ENCODE peak calls at places on chromosomes 12 and 14, in nine cellular contexts. R, Y, E, B, Q, C, D, L and I are unnamed samples.

GRCh38 chr14:100203962-100204834 is 34.7 kb upstream of the YY1 start:
- DNase-seq in Q (no peak), Y (no peak), E (no peak), D (peak; percentile 37), C (peak; percentile 47), B (no peak), R (no peak), L (no peak), I (no peak)

GRCh38 chr12:122850695-122851350 is 15.6 kb downstream of the HIP1R start:
- DNase-seq in D (no peak), Y (no peak), Q (no peak), B (no peak), C (no peak), E (no peak), R (no peak), L (no peak), I (no peak)

GRCh38 chr12:40063424-40063823 is 42.5 kb downstream of the SLC2A13 start:
- DNase-seq in Y (no peak), D (no peak), R (no peak), B (no peak), C (no peak), Q (no peak), E (peak; percentile 28), L (no peak), I (no peak)

GRCh38 chr12:26830783-26831601 is 2.0 kb downstream of the ITPR2 start:
- DNase-seq in B (no peak), L (no peak), Q (no peak), R (no peak), D (no peak), C (no peak), Y (peak; percentile 23), E (no peak), I (no peak)

GRCh38 chr12:38892090-38892786 is 13.2 kb downstream of the CPNE8 start:
- DNase-seq in C (peak; percentile 32), R (no peak), B (no peak), L (peak; percentile 67), Y (no peak), E (no peak), D (no peak), Q (no peak), I (no peak)

GRCh38 chr12:77494306-77494705 is 336.4 kb upstream of the NAV3 start:
- DNase-seq in Q (no peak), E (no peak), Y (no peak), L (no peak), D (no peak), C (no peak), R (no peak), B (no peak), I (no peak)

GRCh38 chr14:60944206-60944605 is 36.7 kb downstream of the TRMT5 start:
- DNase-seq in D (no peak), Y (no peak), C (no peak), R (no peak), B (no peak), L (no peak), Q (no peak), E (peak; percentile 11), I (no peak)

GRCh38 chr14:64855732-64856527 is 23.8 kb downstream of the SPTB start:
- DNase-seq in E (no peak), Q (no peak), D (no peak), L (no peak), Y (no peak), R (no peak), B (no peak), C (no peak), I (no peak)

GRCh38 chr12:31000751-31001150 is 72.9 kb upstream of the DDX11 start:
- DNase-seq in C (no peak), B (no peak), Q (no peak), R (no peak), E (no peak), Y (no peak), D (no peak), L (no peak), I (no peak)

GRCh38 chr12:101407054-101407437 is 526 bp downstream of the ARL1 start:
- DNase-seq in E (no peak), B (no peak), C (no peak), D (peak; percentile 6), L (no peak), Y (no peak), Q (no peak), R (no peak), I (no peak)

GRCh38 chr12:57531836-57532235 is 9.2 kb downstream of the MBD6 start:
- DNase-seq in Q (no peak), D (no peak), R (no peak), B (no peak), C (no peak), Y (no peak), E (no peak), L (no peak), I (no peak)

GRCh38 chr14:86510503-86510902 is 980.6 kb downstream of the FLRT2 start:
- DNase-seq in R (no peak), D (no peak), B (no peak), Q (no peak), E (no peak), C (no peak), L (no peak), Y (no peak), I (no peak)

GRCh38 chr14:106564058-106564643 is 1037.8 kb downstream of the TMEM121 start:
- DNase-seq in C (peak; percentile 79), E (no peak), Q (peak; percentile 73), D (no peak), R (no peak), Y (no peak), L (peak; percentile 54), B (no peak), I (no peak)

GRCh38 chr12:33671676-33672075 is 232.1 kb upstream of the SYT10 start:
- DNase-seq in D (no peak), L (no peak), E (no peak), B (no peak), R (no peak), Y (no peak), Q (no peak), C (no peak), I (no peak)

GRCh38 chr12:64323476-64324225 is 66.9 kb downstream of the C12orf56 start:
- DNase-seq in E (no peak), B (no peak), C (no peak), Q (no peak), Y (no peak), D (no peak), R (no peak), L (no peak), I (no peak)

GRCh38 chr12:8018666-8019581 is 13.6 kb upstream of the FOXJ2 start:
- DNase-seq in Q (no peak), C (peak; percentile 34), E (no peak), B (no peak), R (peak; percentile 43), Y (no peak), D (no peak), L (no peak), I (peak; percentile 72)

GRCh38 chr14:73731111-73731510 is 16.9 kb upstream of the PNMA1 start:
- DNase-seq in Y (no peak), E (no peak), L (no peak), R (no peak), B (no peak), Q (no peak), C (no peak), D (no peak), I (no peak)
- TF ChIP-seq CTCF in Y (no peak), E (no peak), L (no peak), R (peak; percentile 5), B (no peak), Q (no peak), C (no peak), D (no peak), I (no peak)

GRCh38 chr14:20343092-20343854 is at the start of gene PARP2:
- DNase-seq in E (peak; percentile 97), C (peak; percentile 98), D (peak; percentile 99), R (peak; percentile 95), B (peak; percentile 99), L (peak; percentile 96), Q (peak; percentile 96), Y (peak; percentile 95), I (peak; percentile 47)

GRCh38 chr14:20347747-20348146 is 4.3 kb downstream of the PARP2 start:
- DNase-seq in C (no peak), B (no peak), Y (no peak), R (no peak), D (no peak), Q (no peak), E (no peak), L (no peak), I (no peak)

GRCh38 chr14:20346713-20347112 is 3.3 kb downstream of the PARP2 start:
- DNase-seq in C (no peak), L (no peak), D (no peak), B (no peak), R (no peak), E (no peak), Y (no peak), Q (no peak), I (no peak)

GRCh38 chr14:20345366-20345765 is 1.9 kb downstream of the PARP2 start:
- DNase-seq in Y (no peak), L (no peak), E (no peak), C (no peak), B (no peak), D (no peak), Q (no peak), R (no peak), I (no peak)

DNA sequence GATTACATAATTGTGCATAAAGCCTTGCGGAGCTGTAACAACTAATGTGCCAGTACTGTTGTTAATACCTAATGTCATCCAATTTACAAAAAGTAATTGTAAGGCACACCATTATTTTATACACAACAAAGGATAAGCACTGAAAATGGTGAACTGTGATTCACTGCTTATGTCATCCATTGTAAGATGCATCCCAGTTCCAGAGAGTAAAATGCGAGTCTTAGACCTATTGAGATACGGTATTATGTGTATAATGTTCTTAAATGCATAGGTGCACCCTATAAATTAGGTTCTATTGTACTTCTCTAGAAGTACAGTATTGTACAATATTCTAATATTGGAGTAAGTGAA is 395 bp downstream of the PARP2 start:
- DNase-seq in D (no peak), L (no peak), E (no peak), Y (no peak), C (no peak), R (no peak), B (no peak), Q (no peak), I (no peak)
- TF ChIP-seq CTCF in D (no peak), L (no peak), E (no peak), Y (no peak), C (no peak), R (no peak), B (no peak), Q (no peak), I (no peak)

DNA sequence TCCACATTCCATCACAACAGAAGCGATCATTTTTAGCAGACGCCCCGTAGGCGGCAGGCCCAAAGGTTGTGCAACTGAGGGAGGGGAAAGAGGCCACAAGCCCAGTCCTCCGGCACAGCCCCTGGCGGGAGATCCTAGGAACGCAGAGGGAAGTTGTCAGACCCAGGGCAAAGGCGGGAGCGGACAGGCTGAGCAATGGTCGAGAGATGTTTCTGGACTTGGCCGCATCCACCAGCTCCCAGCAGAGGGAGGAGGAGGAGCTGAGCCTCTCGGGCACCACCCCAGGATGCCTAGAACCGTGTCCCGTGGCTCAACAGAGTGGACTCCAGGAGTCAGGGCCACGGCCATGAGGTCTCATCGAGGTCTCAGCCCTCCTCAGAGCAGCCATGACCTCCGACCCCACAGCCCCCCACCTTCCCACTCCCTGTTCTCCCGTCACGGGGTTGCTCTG is 38.0 kb upstream of the GALNT9 start:
- DNase-seq in L (no peak), Q (no peak), C (no peak), D (no peak), Y (peak; percentile 27), R (no peak), B (no peak), E (no peak), I (no peak)
- TF ChIP-seq CTCF in L (no peak), Q (no peak), C (no peak), D (no peak), Y (no peak), R (no peak), B (no peak), E (no peak), I (no peak)

GRCh38 chr12:54337280-54337842 is 12.4 kb downstream of the COPZ1 start:
- DNase-seq in D (no peak), Q (no peak), B (no peak), R (no peak), L (no peak), Y (no peak), C (no peak), E (peak; percentile 44), I (no peak)
- TF ChIP-seq CTCF in D (peak; percentile 11), Q (no peak), B (peak; percentile 26), R (no peak), L (no peak), Y (no peak), C (no peak), E (peak; percentile 23), I (no peak)